ENCODE peak calls at places on chromosomes 12 and 14, in five cellular contexts. H is endothelial cell of umbilical vein, X is HCT116, D is breast epithelium, U is sigmoid colon. F is an unnamed sample.

GRCh38 chr12:57846285-57846576 is 298 bp downstream of the CTDSP2 start:
- DNase-seq in U (no peak), D (no peak), H (no peak), X (no peak), F (no peak)

GRCh38 chr12:49673446-49674317 is 33.5 kb downstream of the FMNL3 start:
- DNase-seq in U (peak; percentile 98), D (peak; percentile 81), H (peak; percentile 98), X (no peak), F (peak; percentile 86)

GRCh38 chr12:34625116-34625515 is 602.8 kb downstream of the ALG10 start:
- DNase-seq in H (no peak), D (no peak), U (no peak), X (peak; percentile 7), F (no peak)

GRCh38 chr14:23568021-23568599 is 519 bp upstream of the AP1G2 start:
- DNase-seq in X (no peak), U (peak; percentile 60), D (peak; percentile 34), H (no peak), F (no peak)

GRCh38 chr12:24839268-24839791 is 109.6 kb downstream of the BCAT1 start:
- DNase-seq in H (no peak), U (no peak), D (no peak), X (no peak), F (no peak)

GRCh38 chr12:6334940-6335450 is 6.9 kb downstream of the TNFRSF1A start:
- DNase-seq in U (no peak), D (no peak), H (no peak), X (no peak), F (no peak)

GRCh38 chr14:101595887-101596721 is 34.8 kb downstream of the DIO3 start:
- DNase-seq in U (no peak), H (no peak), D (no peak), X (no peak), F (no peak)

GRCh38 chr12:27333311-27334009 is 824 bp downstream of the BMAL2 start:
- DNase-seq in X (no peak), H (peak; percentile 30), U (peak; percentile 67), D (no peak), F (peak; percentile 8)

GRCh38 chr14:85010186-85010585 is 519.8 kb upstream of the FLRT2 start:
- DNase-seq in D (no peak), X (no peak), H (no peak), U (no peak), F (no peak)

GRCh38 chr12:106898001-106898966 is 57.4 kb upstream of the TMEM263 start:
- DNase-seq in U (no peak), H (no peak), D (no peak), X (no peak), F (no peak)

GRCh38 chr12:112506513-112507166 is 87.9 kb downstream of the PTPN11 start:
- DNase-seq in H (no peak), D (no peak), U (no peak), X (no peak), F (no peak)

GRCh38 chr12:107597695-107598410 is 87.7 kb upstream of the PWP1 start:
- DNase-seq in D (no peak), X (no peak), U (no peak), H (no peak), F (no peak)

GRCh38 chr12:31033146-31033545 is 40.5 kb upstream of the DDX11 start:
- DNase-seq in H (no peak), D (no peak), U (no peak), X (no peak), F (no peak)

GRCh38 chr12:31031951-31032335 is 41.7 kb upstream of the DDX11 start:
- DNase-seq in D (no peak), X (no peak), H (no peak), U (no peak), F (no peak)

GRCh38 chr12:31029916-31030562 is 43.6 kb upstream of the DDX11 start:
- DNase-seq in H (no peak), X (no peak), D (no peak), U (no peak), F (no peak)

GRCh38 chr12:31033681-31034080 is 40.0 kb upstream of the DDX11 start:
- DNase-seq in X (no peak), U (no peak), H (no peak), D (no peak), F (no peak)

DNA sequence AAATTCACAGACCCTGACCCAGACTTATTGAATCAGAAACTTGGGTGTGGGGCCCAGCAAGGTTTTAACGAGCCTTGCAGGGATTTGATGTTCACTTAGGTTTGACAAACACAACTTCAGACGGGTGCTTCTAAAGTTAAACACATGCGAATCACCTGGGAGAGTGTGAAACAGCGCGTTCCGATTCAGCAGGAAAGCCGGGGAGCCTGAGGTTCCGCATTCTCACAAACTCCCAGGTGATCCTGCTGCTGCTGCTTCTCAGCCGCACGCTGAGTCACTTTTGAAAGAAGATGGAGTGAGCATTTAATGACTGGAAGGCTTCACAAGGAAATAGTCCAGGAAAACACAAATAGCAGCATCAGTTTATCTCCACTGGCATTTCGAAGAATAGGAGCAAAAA is 44.2 kb upstream of the DDX11 start:
- DNase-seq in U (no peak), X (no peak), D (no peak), H (no peak), F (no peak)
- TF ChIP-seq POLR2AphosphoS5 in U (no peak), X (no peak), D (no peak), H (no peak), F (no peak)

GRCh38 chr14:69049675-69050074 is 70.6 kb upstream of the ACTN1 start:
- DNase-seq in D (no peak), X (no peak), U (peak; percentile 78), H (peak; percentile 96), F (no peak)
- TF ChIP-seq POLR2A in D (no peak), X (no peak), U (no peak), H (no peak), F (no peak)

GRCh38 chr14:54267172-54267571 is 129.6 kb upstream of the CDKN3 start:
- DNase-seq in H (no peak), D (no peak), U (no peak), X (no peak), F (no peak)
- TF ChIP-seq POLR2AphosphoS5 in H (no peak), D (no peak), U (no peak), X (no peak), F (no peak)

DNA sequence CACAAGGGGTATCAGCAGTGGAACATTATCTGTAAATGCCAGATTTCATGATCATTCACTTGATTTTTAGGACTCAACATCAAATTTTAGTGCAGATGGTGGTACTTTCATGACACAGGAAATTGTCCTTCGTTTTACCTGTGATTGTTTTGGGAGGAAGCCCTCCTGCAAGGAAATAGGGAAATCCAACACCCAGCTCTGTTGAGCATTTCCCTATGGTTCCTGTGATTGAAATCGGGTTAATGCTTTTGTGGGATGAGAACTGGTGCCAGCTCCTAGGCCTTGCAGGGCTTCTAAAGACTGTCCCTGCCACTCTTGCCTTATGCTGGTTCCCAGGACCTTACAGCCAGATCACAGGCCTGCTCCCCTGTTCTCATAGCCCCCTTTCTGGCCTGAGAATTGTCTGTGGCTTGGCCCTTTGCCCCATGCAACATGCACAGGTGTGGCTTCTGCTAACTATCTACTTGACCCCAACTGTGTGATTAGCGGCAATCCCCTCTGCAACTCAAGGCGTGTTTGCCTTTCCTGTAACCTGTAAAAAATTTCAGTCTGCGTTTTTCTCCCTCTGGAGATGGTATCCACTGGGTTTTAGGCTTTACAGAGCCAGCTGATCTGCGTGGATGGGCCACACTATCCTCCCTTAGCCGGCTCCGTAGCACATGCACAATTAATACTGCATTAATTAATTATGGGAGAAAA is 112.5 kb downstream of the ETV6 start:
- DNase-seq in D (no peak), U (no peak), H (no peak), X (no peak), F (no peak)
- TF ChIP-seq POLR2A in D (no peak), U (no peak), H (no peak), X (no peak), F (no peak)

GRCh38 chr14:68730367-68730766 is 62.5 kb downstream of the ZFP36L1 start:
- DNase-seq in U (no peak), X (no peak), D (no peak), H (no peak), F (no peak)

GRCh38 chr14:68728342-68729106 is 64.3 kb downstream of the ZFP36L1 start:
- DNase-seq in D (no peak), X (no peak), H (no peak), U (no peak), F (no peak)

GRCh38 chr14:68730811-68731425 is 61.9 kb downstream of the ZFP36L1 start:
- DNase-seq in H (no peak), X (no peak), D (no peak), U (no peak), F (no peak)

GRCh38 chr14:68727315-68728078 is 65.4 kb downstream of the ZFP36L1 start:
- DNase-seq in H (peak; percentile 62), D (no peak), U (no peak), X (no peak), F (no peak)

DNA sequence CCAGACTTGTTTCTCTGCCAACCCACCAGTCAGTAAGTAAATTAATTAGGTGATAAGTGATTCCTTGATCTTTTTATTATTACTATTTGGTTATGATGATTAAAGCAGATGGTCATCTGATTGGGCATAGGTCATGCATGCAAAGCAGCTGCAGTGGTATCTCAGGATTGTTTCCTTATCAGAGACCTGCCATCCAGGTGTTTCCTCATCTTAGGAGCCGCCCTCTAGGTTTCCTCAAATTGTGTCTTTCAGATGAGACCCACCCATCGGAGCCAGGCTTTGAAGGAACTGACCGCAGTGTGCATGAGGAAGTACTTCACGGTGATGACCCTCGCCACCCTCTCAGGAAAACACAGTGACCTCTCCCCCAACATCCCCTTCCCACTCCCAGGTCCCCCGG is 63.3 kb downstream of the ZFP36L1 start:
- DNase-seq in D (no peak), X (no peak), U (no peak), H (peak; percentile 77), F (no peak)
- TF ChIP-seq POLR2AphosphoS5 in D (no peak), X (no peak), U (peak; percentile 42), H (no peak), F (no peak)

GRCh38 chr14:94598816-94599655 is 13.2 kb upstream of the SERPINA3 start:
- DNase-seq in X (peak; percentile 96), U (peak; percentile 93), D (peak; percentile 74), H (peak; percentile 77), F (peak; percentile 92)
- TF ChIP-seq POLR2A in X (no peak), U (no peak), D (no peak), H (no peak), F (no peak)

DNA sequence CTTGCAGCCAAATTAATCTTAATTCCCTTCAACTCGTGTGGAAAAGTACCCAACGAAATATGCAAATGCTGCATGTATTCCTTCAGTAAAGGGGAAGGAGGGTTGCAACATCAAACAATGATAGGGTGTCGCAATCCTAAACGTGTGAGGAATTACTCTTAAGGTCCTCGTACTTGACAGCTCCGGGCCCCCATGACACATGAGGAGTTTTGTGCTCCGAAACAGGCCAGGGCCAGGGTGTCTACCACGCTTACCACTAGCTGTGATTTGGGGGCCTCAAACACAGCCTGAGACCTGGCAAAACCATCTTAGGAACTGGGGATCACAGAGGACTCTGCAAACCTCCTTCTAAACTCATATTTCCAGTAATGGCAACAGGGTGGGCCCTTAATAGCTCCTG is 20.4 kb downstream of the FOS start:
- DNase-seq in U (peak; percentile 88), D (no peak), H (no peak), X (no peak), F (no peak)
- TF ChIP-seq POLR2AphosphoS5 in U (peak; percentile 56), D (peak; percentile 85), H (no peak), X (no peak), F (no peak)

DNA sequence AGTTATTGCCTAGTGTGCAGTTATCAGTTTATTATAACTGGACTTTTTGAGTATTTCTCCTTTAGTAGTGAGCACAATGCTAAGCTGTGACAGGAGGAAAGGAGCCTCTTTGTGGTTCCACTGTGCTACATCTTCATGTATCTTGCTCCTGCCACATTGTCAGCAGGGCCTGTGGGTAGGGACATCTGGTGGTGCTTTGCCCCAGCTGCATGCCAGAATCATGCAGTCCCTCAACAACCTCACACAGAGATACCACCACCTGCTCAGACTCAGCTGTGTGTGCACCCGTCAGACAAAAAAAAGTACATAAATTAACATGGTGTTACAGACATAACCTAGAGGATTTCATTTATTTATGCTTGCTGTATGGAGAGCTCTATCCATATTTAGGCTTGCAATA is 51.1 kb downstream of the MIS18BP1 start:
- DNase-seq in U (no peak), H (peak; percentile 15), D (no peak), X (no peak), F (no peak)
- TF ChIP-seq POLR2A in U (no peak), H (no peak), D (no peak), X (no peak), F (no peak)